ENCODE peak calls at places on chromosome 1, in six cellular contexts. S is GM19239; N is activated effector memory CD4-positive, alpha-beta T cell treated with anti-CD3 and anti-CD28 coated beads, Interleukin-2, amount 50 U/mL, for 16 hours; B is left ventricle myocardium inferior; Z is amniotic epithelial cell; V is NCI-H1092. E is an unnamed sample.

GRCh38 chr1:171655215-171656116 is 3.0 kb upstream of the MYOC start:
- DNase-seq in V (peak; percentile 47), Z (peak; percentile 40), S (peak; percentile 33), B (peak; percentile 88), N (peak; percentile 86), E (peak; percentile 85)

GRCh38 chr1:26546375-26546774 is 16.8 kb downstream of the RPS6KA1 start:
- DNase-seq in N (no peak), B (no peak), Z (no peak), S (no peak), V (no peak), E (no peak)

GRCh38 chr1:56099766-56100165 is 479.6 kb downstream of the PLPP3 start:
- DNase-seq in V (no peak), S (no peak), N (no peak), B (no peak), Z (peak; percentile 20), E (no peak)

GRCh38 chr1:54398963-54399528 is 7.1 kb downstream of the SSBP3 start:
- DNase-seq in V (no peak), B (no peak), N (no peak), S (no peak), Z (no peak), E (no peak)

GRCh38 chr1:143652187-143652586 is 319.6 kb downstream of the FAM72C start:
- DNase-seq in Z (no peak), N (no peak), B (no peak), S (no peak), V (no peak), E (no peak)

GRCh38 chr1:211577277-211577825 is 1.6 kb downstream of the SLC30A1 start:
- DNase-seq in B (no peak), N (no peak), S (no peak), V (no peak), Z (no peak), E (no peak)

GRCh38 chr1:247303211-247303610 is 28.5 kb downstream of the ZNF496 start:
- DNase-seq in S (no peak), Z (no peak), V (no peak), B (no peak), N (no peak), E (no peak)

GRCh38 chr1:153697191-153697872 is 18.8 kb downstream of the NPR1 start:
- DNase-seq in S (no peak), N (no peak), B (peak; percentile 31), V (no peak), Z (peak; percentile 99), E (peak; percentile 82)

GRCh38 chr1:165539306-165539705 is 4.5 kb upstream of the LRRC52 start:
- DNase-seq in V (no peak), S (no peak), B (no peak), N (no peak), Z (no peak), E (peak; percentile 28)

GRCh38 chr1:22584001-22584557 is 20.8 kb downstream of the EPHA8 start:
- DNase-seq in N (no peak), B (no peak), Z (peak; percentile 50), V (no peak), S (no peak), E (no peak)

GRCh38 chr1:89279011-89279466 is 6.4 kb upstream of the GBP5 start:
- DNase-seq in S (no peak), B (no peak), N (no peak), Z (no peak), V (no peak), E (no peak)

E was measured in left cardiac atrium.